ENCODE peak calls at places on chromosome 11, in eight cellular contexts. W is BE2C, C is body of pancreas, S is upper lobe of right lung, D is sigmoid colon, V is fibroblast of mammary gland, I is GM20000, P is cardiac muscle cell. T is an unnamed sample.

GRCh38 chr11:6402561-6402981 is 12.3 kb downstream of the SMPD1 start:
- DNase-seq in V (no peak), P (no peak), S (no peak), C (no peak), D (no peak), I (peak), W (no peak), T (no peak)

GRCh38 chr11:117524784-117525183 is 197.1 kb downstream of the CEP164 start:
- DNase-seq in V (no peak), W (no peak), C (no peak), D (no peak), S (no peak), I (no peak), P (no peak), T (no peak)

GRCh38 chr11:5247479-5248192 is 2.0 kb downstream of the HBG1 start:
- DNase-seq in I (no peak), P (no peak), C (no peak), W (no peak), V (peak), D (no peak), S (no peak), T (no peak)

GRCh38 chr11:82750643-82751139 is 17.0 kb upstream of the FAM181B start:
- DNase-seq in W (peak), P (no peak), I (no peak), C (no peak), V (no peak), S (no peak), D (no peak), T (peak)

GRCh38 chr11:120929664-120930154 is 94.2 kb upstream of the TBCEL start:
- DNase-seq in I (peak), S (no peak), V (peak), P (peak), D (no peak), W (peak), C (peak), T (peak)

GRCh38 chr11:66113132-66113856 is 43.2 kb downstream of the PACS1 start:
- DNase-seq in P (peak), V (peak), I (no peak), C (no peak), W (no peak), D (no peak), S (no peak), T (no peak)

GRCh38 chr11:131668867-131669780 is 298.7 kb downstream of the NTM start:
- DNase-seq in I (peak), D (peak), S (no peak), V (peak), W (peak), C (peak), P (peak), T (peak)

GRCh38 chr11:44563716-44564115 is 1.7 kb upstream of the CD82 start:
- DNase-seq in V (peak), C (no peak), S (no peak), I (no peak), W (no peak), P (no peak), D (no peak), T (no peak)

GRCh38 chr11:60500276-60500935 is 7.8 kb downstream of the MS4A12 start:
- DNase-seq in P (no peak), C (no peak), I (no peak), D (no peak), V (no peak), W (no peak), S (no peak), T (no peak)

GRCh38 chr11:91871048-91871447 is 353.6 kb upstream of the FAT3 start:
- DNase-seq in P (no peak), V (no peak), I (no peak), W (no peak), D (no peak), C (no peak), S (no peak), T (no peak)

GRCh38 chr11:7571640-7572000 is 57.8 kb downstream of the PPFIBP2 start:
- DNase-seq in W (peak), P (peak), C (peak), D (peak), V (peak), S (peak), I (peak), T (peak)

GRCh38 chr11:5690736-5691135 is 1.1 kb downstream of the TRIM22 start:
- DNase-seq in C (no peak), D (no peak), I (no peak), S (no peak), P (peak), W (no peak), V (peak), T (no peak)

GRCh38 chr11:99019676-99020075 is 1.1 kb upstream of the CNTN5 start:
- DNase-seq in C (no peak), S (no peak), D (no peak), V (no peak), I (no peak), P (no peak), W (peak), T (no peak)

GRCh38 chr11:78562398-78562797 is 12.3 kb downstream of the NARS2 start:
- DNase-seq in C (no peak), V (peak), I (no peak), W (no peak), D (no peak), P (peak), S (no peak), T (no peak)

GRCh38 chr11:11580831-11581492 is 40.8 kb downstream of the GALNT18 start:
- DNase-seq in W (peak), V (no peak), P (no peak), C (no peak), S (no peak), I (no peak), D (no peak), T (no peak)

GRCh38 chr11:10450451-10451398 is 4.3 kb upstream of the AMPD3 start:
- DNase-seq in V (no peak), I (peak), D (no peak), W (no peak), S (peak), P (peak), C (peak), T (peak)

GRCh38 chr11:12103411-12104225 is 6.8 kb upstream of the MICAL2 start:
- DNase-seq in S (no peak), I (no peak), W (no peak), C (peak), D (no peak), V (no peak), P (no peak), T (no peak)

DNA sequence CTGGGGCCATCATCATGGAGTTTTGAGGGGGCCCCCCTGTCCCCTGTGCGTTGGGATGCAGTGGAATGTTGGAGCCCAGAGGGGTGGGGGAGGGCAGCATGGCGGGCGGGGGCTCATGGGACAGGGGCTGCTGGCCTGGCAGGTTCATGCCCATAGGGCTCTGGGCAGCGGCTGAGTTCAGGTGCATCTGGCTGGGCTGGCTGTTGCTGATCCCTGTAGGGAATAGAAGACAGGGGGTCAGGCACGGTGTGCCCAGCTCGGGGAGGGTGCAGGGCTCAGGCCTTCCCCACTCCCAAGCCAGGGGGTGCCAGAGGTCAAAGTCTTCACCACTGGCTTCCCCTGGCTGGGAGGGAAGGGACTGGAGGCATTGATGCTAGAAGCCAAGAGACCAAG is 15.6 kb downstream of the CXCR5 start:
- DNase-seq in V (no peak), W (peak), S (no peak), I (no peak), C (no peak), D (no peak), P (no peak), T (no peak)
- TF ChIP-seq CTCF in V (no peak), W (no peak), S (no peak), I (no peak), C (no peak), D (no peak), P (no peak), T (no peak)

DNA sequence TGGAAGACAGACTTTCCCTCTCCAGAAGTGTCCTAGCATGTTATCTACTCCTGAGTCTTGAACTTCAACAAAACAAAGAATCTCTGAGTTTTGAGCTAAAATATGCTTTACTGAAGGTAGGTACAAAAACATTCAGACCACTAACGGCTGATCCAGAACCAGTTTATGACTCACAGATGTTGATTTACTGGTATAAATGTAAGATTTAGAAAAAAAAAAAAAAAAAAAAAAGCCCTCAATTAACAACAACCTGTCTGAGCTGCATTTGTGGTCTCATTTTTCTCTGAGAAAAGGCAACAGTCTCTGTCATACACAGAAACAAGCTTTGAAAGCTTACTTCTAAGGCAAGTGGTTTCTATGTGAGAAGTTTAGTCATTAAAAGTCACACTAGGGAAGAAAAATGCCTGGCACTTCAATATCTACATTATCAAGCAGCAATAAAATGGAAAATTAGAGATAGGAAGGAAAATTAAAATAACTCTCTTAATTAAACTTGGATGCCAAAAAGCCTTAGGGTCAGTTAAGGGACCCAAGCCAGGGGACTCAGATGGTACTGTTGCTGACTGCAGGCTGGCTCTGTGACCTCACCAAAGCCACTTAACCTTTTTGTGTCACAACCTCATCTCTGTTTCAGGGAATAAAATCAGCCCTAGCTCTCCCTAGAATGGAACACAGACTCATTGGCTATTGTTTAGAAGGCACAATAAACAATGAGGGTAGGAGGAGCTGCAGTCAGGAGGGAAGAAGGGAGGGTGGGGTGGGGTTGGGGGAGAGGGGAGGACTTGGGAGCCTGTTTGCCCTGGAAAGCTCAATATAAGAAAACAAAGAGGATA is 61.7 kb downstream of the ETS1 start:
- DNase-seq in S (no peak), W (no peak), V (peak), D (no peak), P (no peak), I (no peak), C (no peak), T (no peak)
- TF ChIP-seq CTCF in S (no peak), W (no peak), V (no peak), D (no peak), P (no peak), I (no peak), C (no peak), T (no peak)

DNA sequence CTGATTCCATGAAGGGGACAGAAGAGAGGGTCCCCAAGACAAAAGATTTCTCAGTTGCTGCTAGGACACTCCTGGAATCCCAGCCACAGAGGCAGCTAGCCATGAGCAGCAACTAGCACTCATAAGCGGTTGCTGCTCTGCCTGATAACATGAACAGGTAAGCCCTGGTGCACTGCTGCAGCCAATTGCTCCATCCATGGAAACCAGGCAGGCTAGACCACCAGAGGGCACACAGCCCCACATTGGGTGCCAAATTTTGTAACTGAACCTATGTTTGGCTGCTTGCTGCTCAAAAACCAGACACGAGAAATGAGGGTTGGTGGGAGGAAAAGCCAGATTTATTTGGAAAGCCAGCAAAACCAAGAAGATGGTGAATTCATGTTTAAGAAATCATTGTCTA is 21.9 kb upstream of the QSER1 start:
- DNase-seq in C (no peak), V (no peak), P (peak), D (no peak), W (peak), I (no peak), S (no peak), T (peak)
- TF ChIP-seq CTCF in C (no peak), V (peak), P (peak), D (no peak), W (peak), I (no peak), S (peak), T (peak)

DNA sequence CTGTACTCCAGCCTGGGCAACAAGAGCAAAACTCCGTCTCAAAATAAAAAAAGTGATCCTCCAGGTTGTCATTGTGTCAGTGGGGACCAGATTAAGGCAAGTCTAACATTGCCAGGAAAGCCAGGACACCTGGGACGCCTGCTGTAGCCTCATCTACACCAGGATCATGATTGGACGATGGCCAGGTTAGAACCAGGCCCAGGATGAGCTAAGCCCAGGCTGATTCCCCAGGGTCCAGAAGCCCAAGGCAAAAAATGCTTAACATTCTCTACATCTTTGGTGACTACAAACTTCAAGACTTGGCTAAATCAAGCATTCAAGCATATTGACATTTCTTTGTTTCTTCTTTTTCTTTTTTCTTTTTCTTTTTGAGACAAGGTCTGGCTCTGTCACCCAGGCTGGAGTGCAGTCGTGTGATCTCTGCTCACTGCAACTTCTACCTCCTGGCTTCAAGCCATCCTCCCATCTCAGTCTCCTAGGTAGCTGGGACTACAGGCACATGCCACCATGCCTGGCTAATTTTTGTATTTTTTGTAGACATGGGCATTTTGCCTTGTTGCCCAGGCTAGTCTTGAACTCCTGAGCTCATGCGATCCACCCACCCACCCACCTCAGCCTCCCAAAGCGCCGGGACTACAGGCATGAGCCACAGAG is 12.7 kb upstream of the PTPRJ start:
- DNase-seq in D (no peak), I (no peak), W (peak), P (no peak), S (no peak), C (no peak), V (peak), T (no peak)
- TF ChIP-seq CTCF in D (no peak), I (no peak), W (no peak), P (no peak), S (no peak), C (no peak), V (no peak), T (no peak)

T was measured in endothelial cell.